ENCODE peak calls at places on chromosomes 4 and X, in six cellular contexts. X, U, K, M, Q and G are unnamed samples.

GRCh38 chr4:168390041-168390440 is 71.5 kb upstream of the DDX60 start:
- DNase-seq in X (no peak), U (no peak), K (no peak), M (no peak), Q (no peak), G (no peak)

GRCh38 chr4:112509243-112510190 is 6.5 kb downstream of the NEUROG2 start:
- DNase-seq in X (no peak), U (peak; percentile 66), K (peak; percentile 35), M (no peak), Q (no peak), G (peak; percentile 59)

GRCh38 chr4:85486425-85487101 is 11.6 kb downstream of the ARHGAP24 start:
- DNase-seq in X (no peak), U (no peak), K (no peak), M (no peak), Q (no peak), G (no peak)

GRCh38 chr4:112585977-112586736 is 50.6 kb downstream of the ZGRF1 start:
- DNase-seq in X (no peak), U (no peak), K (no peak), M (no peak), Q (no peak), G (peak; percentile 27)

GRCh38 chrX:52988985-52989917 is 30.9 kb upstream of the FAM156A start:
- DNase-seq in X (no peak), U (no peak), K (no peak), M (no peak), Q (no peak), G (no peak)

GRCh38 chrX:47802589-47802988 is 34.1 kb upstream of the ZNF81 start:
- DNase-seq in X (no peak), U (no peak), K (no peak), M (peak; percentile 10), Q (no peak), G (no peak)

GRCh38 chr4:19684079-19684478 is 567.6 kb upstream of the SLIT2 start:
- DNase-seq in X (no peak), U (no peak), K (no peak), M (no peak), Q (no peak), G (no peak)

GRCh38 chr4:159401791-159402380 is 299.0 kb downstream of the RAPGEF2 start:
- DNase-seq in X (no peak), U (no peak), K (no peak), M (peak; percentile 25), Q (no peak), G (no peak)

GRCh38 chr4:100146756-100147155 is 43.5 kb downstream of the DDIT4L start:
- DNase-seq in X (no peak), U (no peak), K (no peak), M (no peak), Q (no peak), G (no peak)

GRCh38 chr4:158996669-158997074 is 106.2 kb upstream of the RAPGEF2 start:
- DNase-seq in X (no peak), U (no peak), K (no peak), M (no peak), Q (no peak), G (no peak)

GRCh38 chr4:77505275-77505957 is 100.2 kb upstream of the CXCL13 start:
- DNase-seq in X (no peak), U (no peak), K (no peak), M (no peak), Q (no peak), G (no peak)

GRCh38 chr4:189143255-189143654 is 797.4 kb upstream of the FRG1 start:
- DNase-seq in X (no peak), U (no peak), K (no peak), M (no peak), Q (no peak), G (no peak)

GRCh38 chr4:183797041-183797444 is 108.1 kb upstream of the STOX2 start:
- DNase-seq in X (no peak), U (no peak), K (peak; percentile 30), M (no peak), Q (no peak), G (peak; percentile 33)

GRCh38 chr4:57078685-57079521 is 31.3 kb downstream of the IGFBP7 start:
- DNase-seq in X (no peak), U (no peak), K (peak; percentile 52), M (peak; percentile 46), Q (no peak), G (peak; percentile 85)

GRCh38 chrX:2577844-2578444 is 77.2 kb upstream of the DHRSX start:
- DNase-seq in X (no peak), U (no peak), K (no peak), M (no peak), Q (no peak), G (peak; percentile 28)

GRCh38 chrX:43644124-43644701 is 11.9 kb upstream of the MAOA start:
- DNase-seq in X (no peak), U (no peak), K (no peak), M (no peak), Q (no peak), G (no peak)

GRCh38 chrX:153214934-153215333 is 35.9 kb downstream of the MAGEA1 start:
- DNase-seq in X (peak; percentile 3), U (no peak), K (no peak), M (no peak), Q (no peak), G (no peak)

GRCh38 chr4:184284336-184284690 is 66.6 kb upstream of the ENPP6 start:
- DNase-seq in X (no peak), U (no peak), K (no peak), M (no peak), Q (peak; percentile 2), G (no peak)

GRCh38 chr4:87410669-87411068 is 11.7 kb upstream of the NUDT9 start:
- DNase-seq in X (no peak), U (no peak), K (no peak), M (no peak), Q (no peak), G (no peak)

GRCh38 chr4:83108101-83108861 is 6.2 kb downstream of the PLAC8 start:
- DNase-seq in X (no peak), U (no peak), K (peak; percentile 19), M (no peak), Q (no peak), G (peak; percentile 51)

GRCh38 chr4:24794916-24795665 is at the start of gene SOD3:
- DNase-seq in X (no peak), U (peak; percentile 74), K (peak; percentile 72), M (peak; percentile 18), Q (peak; percentile 50), G (peak; percentile 91)

GRCh38 chr4:99404595-99405287 is 30.4 kb downstream of the ADH7 start:
- DNase-seq in X (peak; percentile 87), U (no peak), K (no peak), M (no peak), Q (no peak), G (peak; percentile 32)

GRCh38 chr4:156677136-156677535 is 294.5 kb downstream of the PDGFC start:
- DNase-seq in X (no peak), U (no peak), K (peak; percentile 17), M (peak; percentile 38), Q (peak; percentile 11), G (peak; percentile 80)

GRCh38 chrX:28659269-28659668 is 72.0 kb downstream of the IL1RAPL1 start:
- DNase-seq in X (no peak), U (peak; percentile 58), K (peak; percentile 53), M (no peak), Q (peak; percentile 6), G (peak; percentile 69)

GRCh38 chr4:17758459-17758858 is 23.0 kb downstream of the FAM184B start:
- DNase-seq in X (no peak), U (no peak), K (no peak), M (no peak), Q (no peak), G (no peak)

GRCh38 chrX:53713987-53714579 is 27.6 kb upstream of the HUWE1 start:
- DNase-seq in X (peak; percentile 52), U (no peak), K (no peak), M (no peak), Q (no peak), G (no peak)

GRCh38 chr4:71553605-71554004 is 214.8 kb downstream of the SLC4A4 start:
- DNase-seq in X (no peak), U (no peak), K (no peak), M (no peak), Q (peak; percentile 25), G (peak; percentile 56)
- TF ChIP-seq CTCF in X (no peak), U (peak; percentile 66), K (peak; percentile 19), M (peak; percentile 42), Q (peak; percentile 31), G (peak; percentile 72)

GRCh38 chr4:47531241-47531953 is 46.3 kb downstream of the ATP10D start:
- DNase-seq in X (peak; percentile 86), U (no peak), K (no peak), M (peak; percentile 16), Q (no peak), G (peak; percentile 78)
- TF ChIP-seq CREB1 in X (peak; percentile 61), U (no peak), K (no peak), M (no peak), Q (no peak), G (no peak)

DNA sequence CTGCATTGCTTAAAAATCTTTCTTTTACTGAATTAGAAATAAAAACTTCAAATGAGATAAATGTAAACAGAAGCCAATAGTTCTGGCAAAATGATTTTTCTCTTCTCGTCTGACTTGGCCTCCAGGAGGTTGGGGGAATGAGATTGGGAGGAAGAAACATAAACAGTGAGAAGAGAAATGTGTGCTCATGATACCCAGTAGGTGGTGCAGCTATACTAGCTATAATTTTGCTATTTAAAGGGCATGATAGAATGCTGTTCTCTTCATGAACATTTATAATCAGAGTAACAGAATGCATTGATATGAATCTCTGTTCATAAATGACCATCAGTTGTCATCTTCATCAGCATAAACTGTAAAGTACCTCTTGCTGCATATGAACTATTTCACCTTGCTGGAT is 85.5 kb downstream of the TACR3 start:
- DNase-seq in X (no peak), U (no peak), K (no peak), M (no peak), Q (no peak), G (peak; percentile 11)
- TF ChIP-seq CTCF in X (no peak), U (no peak), K (no peak), M (peak; percentile 5), Q (no peak), G (peak; percentile 35)

DNA sequence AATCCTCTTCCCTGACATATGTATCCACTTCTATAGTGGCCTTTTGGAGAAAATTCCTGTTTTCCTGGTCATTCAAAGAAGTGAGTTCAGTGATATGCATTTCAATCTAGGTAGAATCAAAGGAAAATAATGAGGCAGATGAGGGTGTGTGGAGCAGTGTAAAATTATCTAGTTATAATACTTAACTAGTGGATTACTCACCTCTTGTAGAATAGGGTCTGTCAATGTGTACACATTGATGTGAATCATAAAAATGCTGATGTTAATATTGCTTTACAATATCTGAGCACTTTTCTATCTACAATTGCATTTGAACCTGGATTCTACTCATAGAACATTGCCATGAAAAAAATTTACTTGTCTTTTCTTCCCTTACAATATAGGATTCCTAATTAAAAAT is 293.5 kb downstream of the GBA3 start:
- DNase-seq in X (no peak), U (no peak), K (no peak), M (no peak), Q (no peak), G (no peak)
- TF ChIP-seq CREB1 in X (no peak), U (no peak), K (no peak), M (no peak), Q (no peak), G (no peak)

GRCh38 chr4:41339812-41340809 is 83.4 kb downstream of the UCHL1 start:
- DNase-seq in X (no peak), U (no peak), K (peak; percentile 58), M (no peak), Q (no peak), G (peak; percentile 87)
- TF ChIP-seq CTCF in X (no peak), U (no peak), K (no peak), M (no peak), Q (no peak), G (peak; percentile 44)

GRCh38 chr4:138047290-138047689 is 194.9 kb downstream of the SLC7A11 start:
- DNase-seq in X (no peak), U (no peak), K (no peak), M (no peak), Q (no peak), G (peak; percentile 32)
- TF ChIP-seq CREB1 in X (no peak), U (no peak), K (no peak), M (no peak), Q (no peak), G (no peak)